ENCODE peak calls at places on chromosomes 2 and 18, in five cellular contexts. H is effector CD4-positive, alpha-beta T cell; P is activated CD8-positive, alpha-beta T cell treated with anti-CD3 and anti-CD28 coated beads for 36 hours; T is left colon; M is NAMALWA. E is an unnamed sample.

GRCh38 chr2:190657474-190658252 is 8.8 kb downstream of the NAB1 start:
- DNase-seq in H (no peak), P (no peak), T (no peak), M (no peak), E (no peak)

GRCh38 chr2:174551697-174552096 is 45.9 kb downstream of the WIPF1 start:
- DNase-seq in H (no peak), P (no peak), T (no peak), M (no peak), E (no peak)

GRCh38 chr2:67872481-67872880 is 190.3 kb downstream of the C1D start:
- DNase-seq in H (no peak), P (no peak), T (no peak), M (no peak), E (no peak)

GRCh38 chr18:32760391-32760790 is 12.4 kb downstream of the KLHL14 start:
- DNase-seq in H (no peak), P (no peak), T (peak; percentile 27), M (peak; percentile 96), E (no peak)

GRCh38 chr18:10784596-10785202 is 258.9 kb downstream of the NAPG start:
- DNase-seq in H (no peak), P (no peak), T (no peak), M (no peak), E (no peak)

GRCh38 chr2:113281920-113282746 is 3.4 kb upstream of the PAX8 start:
- DNase-seq in H (no peak), P (no peak), T (no peak), M (no peak), E (no peak)

GRCh38 chr2:131055169-131056065 is 37.8 kb downstream of the FAM168B start:
- DNase-seq in H (no peak), P (no peak), T (no peak), M (no peak), E (no peak)

GRCh38 chr2:56369316-56369715 is 185.5 kb downstream of the CCDC85A start:
- DNase-seq in H (no peak), P (no peak), T (no peak), M (peak; percentile 50), E (no peak)

GRCh38 chr2:31384351-31384750 is 30.2 kb downstream of the XDH start:
- DNase-seq in H (no peak), P (peak; percentile 3), T (no peak), M (no peak), E (peak; percentile 9)

GRCh38 chr2:7432426-7432825 is 515.2 kb downstream of the RNF144A start:
- DNase-seq in H (no peak), P (no peak), T (no peak), M (no peak), E (no peak)

GRCh38 chr2:71385008-71385407 is 53.4 kb downstream of the ZNF638 start:
- DNase-seq in H (no peak), P (no peak), T (no peak), M (no peak), E (no peak)

GRCh38 chr2:162013514-162014205 is 60.4 kb downstream of the DPP4 start:
- DNase-seq in H (no peak), P (no peak), T (no peak), M (peak; percentile 23), E (no peak)

GRCh38 chr2:237885931-237886701 is 26.7 kb downstream of the RAMP1 start:
- DNase-seq in H (no peak), P (no peak), T (peak; percentile 42), M (no peak), E (no peak)

GRCh38 chr2:3587432-3587831 is 7.5 kb upstream of the COLEC11 start:
- DNase-seq in H (no peak), P (no peak), T (no peak), M (no peak), E (no peak)

GRCh38 chr18:50069422-50069821 is 125.5 kb downstream of the MYO5B start:
- DNase-seq in H (no peak), P (no peak), T (no peak), M (no peak), E (no peak)

GRCh38 chr2:64052468-64053241 is 33.4 kb upstream of the VPS54 start:
- DNase-seq in H (no peak), P (no peak), T (no peak), M (no peak), E (no peak)

GRCh38 chr2:127810156-127810636 is 775 bp downstream of the WDR33 start:
- DNase-seq in H (no peak), P (no peak), T (peak; percentile 38), M (no peak), E (no peak)

GRCh38 chr18:69843047-69843446 is 104.6 kb downstream of the CD226 start:
- DNase-seq in H (no peak), P (no peak), T (no peak), M (no peak), E (no peak)

GRCh38 chr2:120670771-120671480 is 64.7 kb upstream of the GLI2 start:
- DNase-seq in H (no peak), P (no peak), T (no peak), M (no peak), E (no peak)

GRCh38 chr2:234983011-234983726 is 31.4 kb downstream of the SH3BP4 start:
- DNase-seq in H (no peak), P (no peak), T (peak; percentile 47), M (no peak), E (no peak)

GRCh38 chr2:70541481-70542020 is 12.1 kb downstream of the TGFA start:
- DNase-seq in H (no peak), P (no peak), T (no peak), M (no peak), E (no peak)

GRCh38 chr2:15993232-15993610 is 52.9 kb downstream of the MYCN start:
- DNase-seq in H (no peak), P (no peak), T (no peak), M (no peak), E (no peak)

GRCh38 chr18:11736656-11737055 is 47.6 kb downstream of the GNAL start:
- DNase-seq in H (no peak), P (no peak), T (no peak), M (no peak), E (no peak)

GRCh38 chr2:179939282-179939681 is 67.8 kb downstream of the CWC22 start:
- DNase-seq in H (no peak), P (no peak), T (no peak), M (no peak), E (no peak)

GRCh38 chr2:233448565-233448964 is 94.3 kb downstream of the DGKD start:
- DNase-seq in H (no peak), P (no peak), T (no peak), M (peak; percentile 20), E (no peak)

GRCh38 chr18:79573921-79574491 is 105.6 kb upstream of the CTDP1 start:
- DNase-seq in H (peak; percentile 0), P (no peak), T (no peak), M (no peak), E (no peak)

GRCh38 chr2:131673400-131674173 is 145.9 kb downstream of the CCDC74A start:
- DNase-seq in H (peak; percentile 54), P (peak; percentile 76), T (peak; percentile 83), M (peak; percentile 80), E (peak; percentile 80)

GRCh38 chr2:234050455-234051135 is at the start of gene SPP2:
- DNase-seq in H (no peak), P (no peak), T (no peak), M (no peak), E (no peak)

GRCh38 chr18:77464917-77465316 is 215.3 kb downstream of the GALR1 start:
- DNase-seq in H (no peak), P (no peak), T (no peak), M (no peak), E (no peak)

GRCh38 chr18:9914584-9915290 is 921 bp downstream of the VAPA start:
- DNase-seq in H (peak; percentile 72), P (peak; percentile 86), T (peak; percentile 85), M (peak; percentile 85), E (peak; percentile 85)

GRCh38 chr2:217415316-217415715 is 555.5 kb upstream of the TNP1 start:
- DNase-seq in H (no peak), P (no peak), T (no peak), M (peak; percentile 6), E (no peak)

GRCh38 chr18:9707381-9708056 is 582 bp upstream of the RAB31 start:
- DNase-seq in H (no peak), P (no peak), T (no peak), M (no peak), E (no peak)

GRCh38 chr2:36886664-36887063 is 79.7 kb downstream of the STRN start:
- DNase-seq in H (no peak), P (no peak), T (no peak), M (no peak), E (no peak)

GRCh38 chr18:42039396-42039795 is 84.4 kb downstream of the PIK3C3 start:
- DNase-seq in H (no peak), P (no peak), T (no peak), M (no peak), E (no peak)

GRCh38 chr2:217184242-217184641 is 324.4 kb upstream of the TNP1 start:
- DNase-seq in H (no peak), P (no peak), T (no peak), M (no peak), E (no peak)